ENCODE peak calls at places on chromosomes 2 and 18, in six cellular contexts. H is uterus; G is endothelial cell; B is NB4; R is CD8-positive, alpha-beta T cell; F is suprapubic skin. Q is an unnamed sample.

GRCh38 chr2:23404426-23404825 is 19.4 kb downstream of the KLHL29 start:
- DNase-seq in G (peak; percentile 44), R (no peak), H (peak; percentile 48), F (no peak), B (peak; percentile 76), Q (peak; percentile 47)

GRCh38 chr18:34364699-34365098 is 140.0 kb upstream of the NOL4 start:
- DNase-seq in R (no peak), H (no peak), G (no peak), B (no peak), F (no peak), Q (no peak)

GRCh38 chr18:12777543-12777942 is 74.7 kb downstream of the PSMG2 start:
- DNase-seq in B (no peak), H (no peak), G (peak; percentile 12), R (no peak), F (no peak), Q (peak; percentile 56)

GRCh38 chr18:55688066-55688465 is 100.1 kb upstream of the TCF4 start:
- DNase-seq in G (no peak), B (no peak), H (no peak), R (no peak), F (no peak), Q (no peak)

GRCh38 chr2:101699939-101700442 is 2.5 kb downstream of the MAP4K4 start:
- DNase-seq in F (no peak), H (no peak), B (no peak), G (no peak), R (no peak), Q (no peak)

GRCh38 chr2:219247678-219248642 is 2.7 kb downstream of the STK16 start:
- DNase-seq in F (no peak), R (peak; percentile 44), G (no peak), H (no peak), B (peak; percentile 76), Q (no peak)

GRCh38 chr2:111659361-111660281 is 224.4 kb downstream of the ANAPC1 start:
- DNase-seq in H (peak; percentile 39), F (peak; percentile 91), R (no peak), B (peak; percentile 84), G (no peak), Q (no peak)

GRCh38 chr2:101116841-101117552 is 34.2 kb downstream of the TBC1D8 start:
- DNase-seq in H (no peak), R (no peak), G (no peak), F (no peak), B (no peak), Q (no peak)

GRCh38 chr18:78192044-78192443 is 787.6 kb upstream of the SALL3 start:
- DNase-seq in R (no peak), G (no peak), H (no peak), B (no peak), F (no peak), Q (no peak)

GRCh38 chr2:136376211-136376610 is 258.3 kb upstream of the CXCR4 start:
- DNase-seq in G (no peak), B (no peak), R (no peak), H (no peak), F (no peak), Q (no peak)

GRCh38 chr2:143209570-143210445 is 80.6 kb downstream of the ARHGAP15 start:
- DNase-seq in H (no peak), B (no peak), G (no peak), F (no peak), R (no peak), Q (no peak)

GRCh38 chr2:231189571-231190495 is 8.6 kb upstream of the ARMC9 start:
- DNase-seq in F (no peak), H (peak; percentile 80), B (no peak), R (no peak), G (no peak), Q (no peak)

GRCh38 chr2:54895735-54896134 is 154.5 kb downstream of the RTN4 start:
- DNase-seq in F (no peak), R (no peak), G (no peak), H (no peak), B (peak; percentile 15), Q (no peak)

GRCh38 chr2:105961599-105962146 is 217.0 kb downstream of the NCK2 start:
- DNase-seq in H (no peak), G (no peak), R (no peak), F (no peak), B (no peak), Q (no peak)

GRCh38 chr18:245282-245847 is 22.5 kb downstream of the THOC1 start:
- DNase-seq in B (no peak), R (no peak), F (no peak), G (no peak), H (no peak), Q (no peak)

GRCh38 chr2:134158295-134158694 is 95.6 kb upstream of the MGAT5 start:
- DNase-seq in H (no peak), F (no peak), B (no peak), G (no peak), R (no peak), Q (no peak)

GRCh38 chr2:146734042-146734715 is 1110.7 kb upstream of the ACVR2A start:
- DNase-seq in B (peak; percentile 85), F (no peak), R (no peak), G (peak; percentile 28), H (no peak), Q (no peak)

GRCh38 chr18:7457276-7457675 is 109.8 kb upstream of the PTPRM start:
- DNase-seq in G (no peak), R (no peak), F (no peak), B (no peak), H (no peak), Q (no peak)

GRCh38 chr2:54675738-54676137 is 47.7 kb upstream of the EML6 start:
- DNase-seq in R (no peak), G (no peak), B (no peak), F (no peak), H (no peak), Q (no peak)

GRCh38 chr2:227194219-227194618 is 29.8 kb downstream of the COL4A3 start:
- DNase-seq in G (no peak), B (no peak), R (no peak), F (no peak), H (no peak), Q (no peak)

GRCh38 chr18:21242141-21243040 is at the start of gene GREB1L:
- DNase-seq in B (peak; percentile 61), G (peak; percentile 85), H (no peak), F (no peak), R (no peak), Q (peak; percentile 83)

GRCh38 chr2:182565941-182566567 is 139.2 kb upstream of the PDE1A start:
- DNase-seq in G (no peak), H (no peak), F (no peak), B (no peak), R (no peak), Q (no peak)

GRCh38 chr18:50751947-50752346 is 67.9 kb downstream of the MRO start:
- DNase-seq in H (no peak), F (no peak), R (no peak), B (no peak), G (no peak), Q (no peak)

GRCh38 chr2:104758199-104758620 is 95.7 kb upstream of the POU3F3 start:
- DNase-seq in G (no peak), F (no peak), B (no peak), H (no peak), R (no peak), Q (no peak)
- TF ChIP-seq CTCF in G (no peak), F (no peak), B (no peak), H (no peak), R (no peak), Q (no peak)

DNA sequence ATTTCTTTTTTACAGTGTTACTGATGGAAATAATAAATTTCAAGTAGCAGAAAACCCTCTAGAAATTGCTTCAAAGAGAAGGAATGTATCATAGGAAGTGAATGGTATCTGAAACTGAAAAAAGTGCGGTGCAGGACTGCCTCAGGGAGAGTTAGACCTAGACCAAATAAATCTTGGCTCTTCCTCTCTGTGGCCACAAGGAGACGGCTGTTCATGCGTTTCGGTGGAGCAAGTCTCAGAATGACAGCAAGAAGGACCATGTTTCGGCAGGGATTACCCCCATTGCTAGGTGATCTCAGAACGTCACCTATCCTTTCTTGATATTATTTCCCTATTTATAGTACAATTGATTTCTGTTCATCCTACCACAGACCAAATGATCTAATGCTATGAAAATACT is 522.3 kb downstream of the SOX11 start:
- DNase-seq in B (no peak), G (no peak), R (no peak), H (no peak), F (no peak), Q (no peak)
- TF ChIP-seq CTCF in B (no peak), G (no peak), R (no peak), H (no peak), F (no peak), Q (peak; percentile 59)

GRCh38 chr2:197254776-197255521 is 55.6 kb downstream of the ANKRD44 start:
- DNase-seq in F (no peak), R (no peak), H (no peak), B (no peak), G (no peak), Q (no peak)

GRCh38 chr2:197256021-197256420 is 54.6 kb downstream of the ANKRD44 start:
- DNase-seq in R (no peak), F (no peak), G (no peak), H (no peak), B (peak; percentile 39), Q (no peak)

GRCh38 chr2:197255550-197255949 is 55.0 kb downstream of the ANKRD44 start:
- DNase-seq in H (peak; percentile 21), B (peak; percentile 98), F (peak; percentile 84), G (peak; percentile 25), R (peak; percentile 52), Q (no peak)

GRCh38 chr2:197258580-197258979 is 52.0 kb downstream of the ANKRD44 start:
- DNase-seq in B (peak; percentile 94), R (no peak), G (no peak), H (no peak), F (no peak), Q (no peak)

DNA sequence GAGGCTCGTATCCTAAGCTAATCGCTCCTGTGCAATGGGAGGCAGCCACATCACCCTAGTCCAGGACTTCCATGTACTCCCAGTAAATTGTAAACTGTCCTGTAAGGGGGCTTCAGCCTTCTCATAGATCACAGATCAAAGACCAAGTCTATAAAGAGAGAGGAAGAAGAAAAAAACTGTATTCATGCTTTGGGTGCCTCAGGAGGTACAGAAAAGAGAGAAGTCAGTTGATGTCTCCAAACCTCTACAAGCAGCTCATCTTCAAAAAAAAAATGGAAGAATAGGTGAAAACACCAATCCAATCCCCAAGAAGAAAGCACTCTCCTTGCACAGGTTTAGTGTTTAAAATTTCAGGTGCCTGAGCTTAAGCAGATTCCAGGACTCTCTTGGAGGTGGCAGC is 53.8 kb downstream of the ANKRD44 start:
- DNase-seq in G (no peak), F (no peak), H (no peak), B (peak; percentile 37), R (no peak), Q (no peak)
- TF ChIP-seq CTCF in G (no peak), F (no peak), H (no peak), B (no peak), R (no peak), Q (no peak)

DNA sequence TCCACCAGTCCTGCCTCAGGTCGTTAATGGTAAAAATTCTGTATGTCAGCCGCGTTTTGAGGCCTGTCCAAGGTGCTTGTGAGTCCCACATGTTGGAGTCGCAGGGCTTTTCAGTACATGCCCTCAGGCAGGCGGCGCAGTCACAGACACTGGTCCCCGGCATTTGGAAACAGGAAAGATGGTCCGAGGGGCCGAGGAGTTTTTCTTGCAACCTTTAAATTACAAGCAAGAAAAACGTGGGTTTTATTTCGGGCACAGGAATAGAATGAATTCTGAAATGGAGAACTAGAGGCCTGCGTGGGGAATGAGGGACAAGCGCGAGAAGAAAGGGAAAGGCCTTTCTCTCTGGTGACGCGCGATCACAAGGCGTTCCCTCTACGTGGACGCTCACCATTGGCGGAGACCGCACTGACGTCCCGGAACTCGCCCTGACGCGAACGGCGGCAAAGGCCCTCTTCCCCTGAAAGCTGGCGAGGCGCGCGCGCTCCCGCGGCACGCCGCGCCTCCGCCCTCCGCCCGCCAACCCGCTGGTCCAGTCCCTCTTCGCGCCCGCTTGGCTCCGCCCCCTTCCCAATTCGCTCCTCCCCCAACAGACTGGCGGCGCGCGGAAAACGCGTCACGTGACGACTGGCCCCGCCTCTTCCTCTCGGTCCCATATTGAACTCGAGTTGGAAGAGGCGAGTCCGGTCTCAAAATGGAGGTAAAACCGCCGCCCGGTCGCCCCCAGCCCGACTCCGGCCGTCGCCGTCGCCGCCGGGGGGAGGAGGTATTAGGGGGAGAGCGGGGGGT is at the start of gene HNRNPA3:
- DNase-seq in F (peak; percentile 99), H (peak; percentile 98), G (peak; percentile 100), R (peak; percentile 99), B (peak; percentile 99), Q (peak; percentile 100)
- TF ChIP-seq CTCF in F (peak; percentile 32), H (peak; percentile 37), G (no peak), R (no peak), B (no peak), Q (peak; percentile 39)

Q was measured in type B pancreatic cell.